ENCODE peak calls at places on chromosomes 16 and 17, in five cellular contexts. One of them, this sample, is unnamed.

GRCh38 chr17:28365487-28365886 is 488 bp upstream of the SEBOX start:
- DNase-seq in stimulated activated CD4-positive, alpha-beta T cell treated with anti-CD3 and anti-CD28 coated beads, Interleukin-15, amount 100 ng/mL, for 1 hour: no peak
- DNase-seq in kidney glomerular epithelial cell: no peak
- DNase-seq in activated CD4-positive, alpha-beta T cell treated with anti-CD3 and anti-CD28 coated beads, Interleukin-2, amount 50 U/mL, for 1 hour: no peak
- DNase-seq in body of pancreas: no peak
- DNase-seq in this sample: no peak

GRCh38 chr16:53091508-53092211 is 36.9 kb downstream of the CHD9 start:
- DNase-seq in stimulated activated CD4-positive, alpha-beta T cell treated with anti-CD3 and anti-CD28 coated beads, Interleukin-15, amount 100 ng/mL, for 1 hour: no peak
- DNase-seq in kidney glomerular epithelial cell: peak; percentile 7
- DNase-seq in activated CD4-positive, alpha-beta T cell treated with anti-CD3 and anti-CD28 coated beads, Interleukin-2, amount 50 U/mL, for 1 hour: no peak
- DNase-seq in body of pancreas: peak; percentile 37
- DNase-seq in this sample: no peak

GRCh38 chr16:85570213-85570734 is 42.8 kb upstream of the GSE1 start:
- DNase-seq in stimulated activated CD4-positive, alpha-beta T cell treated with anti-CD3 and anti-CD28 coated beads, Interleukin-15, amount 100 ng/mL, for 1 hour: no peak
- DNase-seq in kidney glomerular epithelial cell: no peak
- DNase-seq in activated CD4-positive, alpha-beta T cell treated with anti-CD3 and anti-CD28 coated beads, Interleukin-2, amount 50 U/mL, for 1 hour: no peak
- DNase-seq in body of pancreas: no peak
- DNase-seq in this sample: no peak

GRCh38 chr16:30527635-30528178 is 1.3 kb upstream of the ZNF768 start:
- DNase-seq in stimulated activated CD4-positive, alpha-beta T cell treated with anti-CD3 and anti-CD28 coated beads, Interleukin-15, amount 100 ng/mL, for 1 hour: no peak
- DNase-seq in kidney glomerular epithelial cell: no peak
- DNase-seq in activated CD4-positive, alpha-beta T cell treated with anti-CD3 and anti-CD28 coated beads, Interleukin-2, amount 50 U/mL, for 1 hour: no peak
- DNase-seq in body of pancreas: peak; percentile 22
- DNase-seq in this sample: no peak

GRCh38 chr17:55067697-55068439 is 99.3 kb downstream of the STXBP4 start:
- DNase-seq in stimulated activated CD4-positive, alpha-beta T cell treated with anti-CD3 and anti-CD28 coated beads, Interleukin-15, amount 100 ng/mL, for 1 hour: no peak
- DNase-seq in kidney glomerular epithelial cell: peak; percentile 14
- DNase-seq in activated CD4-positive, alpha-beta T cell treated with anti-CD3 and anti-CD28 coated beads, Interleukin-2, amount 50 U/mL, for 1 hour: no peak
- DNase-seq in body of pancreas: no peak
- DNase-seq in this sample: no peak

GRCh38 chr17:56678249-56679144 is 85.0 kb downstream of the NOG start:
- DNase-seq in stimulated activated CD4-positive, alpha-beta T cell treated with anti-CD3 and anti-CD28 coated beads, Interleukin-15, amount 100 ng/mL, for 1 hour: no peak
- DNase-seq in kidney glomerular epithelial cell: peak; percentile 21
- DNase-seq in activated CD4-positive, alpha-beta T cell treated with anti-CD3 and anti-CD28 coated beads, Interleukin-2, amount 50 U/mL, for 1 hour: no peak
- DNase-seq in body of pancreas: no peak
- DNase-seq in this sample: peak; percentile 14

GRCh38 chr16:35195173-35195863 is 1735.9 kb downstream of the TP53TG3F start:
- DNase-seq in stimulated activated CD4-positive, alpha-beta T cell treated with anti-CD3 and anti-CD28 coated beads, Interleukin-15, amount 100 ng/mL, for 1 hour: no peak
- DNase-seq in kidney glomerular epithelial cell: no peak
- DNase-seq in activated CD4-positive, alpha-beta T cell treated with anti-CD3 and anti-CD28 coated beads, Interleukin-2, amount 50 U/mL, for 1 hour: no peak
- DNase-seq in body of pancreas: no peak
- DNase-seq in this sample: no peak

GRCh38 chr16:53518550-53519416 is 15.8 kb upstream of the AKTIP start:
- DNase-seq in stimulated activated CD4-positive, alpha-beta T cell treated with anti-CD3 and anti-CD28 coated beads, Interleukin-15, amount 100 ng/mL, for 1 hour: no peak
- DNase-seq in kidney glomerular epithelial cell: no peak
- DNase-seq in activated CD4-positive, alpha-beta T cell treated with anti-CD3 and anti-CD28 coated beads, Interleukin-2, amount 50 U/mL, for 1 hour: peak; percentile 51
- DNase-seq in body of pancreas: no peak
- DNase-seq in this sample: peak; percentile 94

GRCh38 chr16:79801550-79802090 is 201.1 kb upstream of the MAF start:
- DNase-seq in stimulated activated CD4-positive, alpha-beta T cell treated with anti-CD3 and anti-CD28 coated beads, Interleukin-15, amount 100 ng/mL, for 1 hour: no peak
- DNase-seq in kidney glomerular epithelial cell: peak; percentile 72
- DNase-seq in activated CD4-positive, alpha-beta T cell treated with anti-CD3 and anti-CD28 coated beads, Interleukin-2, amount 50 U/mL, for 1 hour: no peak
- DNase-seq in body of pancreas: no peak
- DNase-seq in this sample: no peak

GRCh38 chr16:19005561-19006445 is 22.1 kb downstream of the TMC7 start:
- DNase-seq in stimulated activated CD4-positive, alpha-beta T cell treated with anti-CD3 and anti-CD28 coated beads, Interleukin-15, amount 100 ng/mL, for 1 hour: no peak
- DNase-seq in kidney glomerular epithelial cell: no peak
- DNase-seq in activated CD4-positive, alpha-beta T cell treated with anti-CD3 and anti-CD28 coated beads, Interleukin-2, amount 50 U/mL, for 1 hour: no peak
- DNase-seq in body of pancreas: peak; percentile 8
- DNase-seq in this sample: no peak

GRCh38 chr17:67520282-67520906 is 143.3 kb downstream of the PITPNC1 start:
- DNase-seq in stimulated activated CD4-positive, alpha-beta T cell treated with anti-CD3 and anti-CD28 coated beads, Interleukin-15, amount 100 ng/mL, for 1 hour: no peak
- DNase-seq in kidney glomerular epithelial cell: no peak
- DNase-seq in activated CD4-positive, alpha-beta T cell treated with anti-CD3 and anti-CD28 coated beads, Interleukin-2, amount 50 U/mL, for 1 hour: no peak
- DNase-seq in body of pancreas: peak; percentile 31
- DNase-seq in this sample: no peak

GRCh38 chr17:13885953-13886889 is 183.1 kb upstream of the COX10 start:
- DNase-seq in stimulated activated CD4-positive, alpha-beta T cell treated with anti-CD3 and anti-CD28 coated beads, Interleukin-15, amount 100 ng/mL, for 1 hour: no peak
- DNase-seq in kidney glomerular epithelial cell: no peak
- DNase-seq in activated CD4-positive, alpha-beta T cell treated with anti-CD3 and anti-CD28 coated beads, Interleukin-2, amount 50 U/mL, for 1 hour: no peak
- DNase-seq in body of pancreas: no peak
- DNase-seq in this sample: no peak

GRCh38 chr16:89099905-89100304 is 6.3 kb downstream of the ACSF3 start:
- DNase-seq in stimulated activated CD4-positive, alpha-beta T cell treated with anti-CD3 and anti-CD28 coated beads, Interleukin-15, amount 100 ng/mL, for 1 hour: no peak
- DNase-seq in kidney glomerular epithelial cell: no peak
- DNase-seq in activated CD4-positive, alpha-beta T cell treated with anti-CD3 and anti-CD28 coated beads, Interleukin-2, amount 50 U/mL, for 1 hour: peak; percentile 18
- DNase-seq in body of pancreas: no peak
- DNase-seq in this sample: no peak

GRCh38 chr16:58850627-58851024 is 116.5 kb upstream of the GOT2 start:
- DNase-seq in stimulated activated CD4-positive, alpha-beta T cell treated with anti-CD3 and anti-CD28 coated beads, Interleukin-15, amount 100 ng/mL, for 1 hour: no peak
- DNase-seq in kidney glomerular epithelial cell: no peak
- DNase-seq in activated CD4-positive, alpha-beta T cell treated with anti-CD3 and anti-CD28 coated beads, Interleukin-2, amount 50 U/mL, for 1 hour: no peak
- DNase-seq in body of pancreas: no peak
- DNase-seq in this sample: no peak

GRCh38 chr16:2586901-2587480 is 49.2 kb downstream of the PDPK1 start:
- DNase-seq in stimulated activated CD4-positive, alpha-beta T cell treated with anti-CD3 and anti-CD28 coated beads, Interleukin-15, amount 100 ng/mL, for 1 hour: no peak
- DNase-seq in kidney glomerular epithelial cell: no peak
- DNase-seq in activated CD4-positive, alpha-beta T cell treated with anti-CD3 and anti-CD28 coated beads, Interleukin-2, amount 50 U/mL, for 1 hour: no peak
- DNase-seq in body of pancreas: no peak
- DNase-seq in this sample: no peak

This sample was measured in CD4-positive, CD25-positive, alpha-beta regulatory T cell.